ENCODE peak calls at places on chromosomes 7 and 10, in five cellular contexts. X is HepG2, P is GM12878, U is H1, R is K562. Z is an unnamed sample. For H3K36me3, the result is how much of the 10 kb centered on the place peaks cover.

GRCh38 chr7:105675873-105676484 is 94.7 kb upstream of the EFCAB10 start:
- DNase-seq in X (no peak), R (no peak), P (no peak), U (no peak), Z (no peak)

GRCh38 chr10:130022501-130023299 is 58.6 kb upstream of the EBF3 start:
- DNase-seq in X (no peak), U (no peak), P (no peak), R (no peak), Z (no peak)

GRCh38 chr7:85068796-85069195 is 118.1 kb downstream of the SEMA3D start:
- DNase-seq in X (no peak), U (no peak), P (no peak), R (no peak), Z (no peak)

GRCh38 chr10:69632516-69633199 is 2.6 kb downstream of the FAM241B start:
- DNase-seq in X (no peak), R (no peak), P (no peak), U (no peak), Z (no peak)

GRCh38 chr10:102540023-102540422 is 36.3 kb downstream of the SUFU start:
- DNase-seq in U (no peak), R (peak), P (no peak), X (peak), Z (peak)

GRCh38 chr10:110141185-110141584 is 66.2 kb upstream of the MXI1 start:
- DNase-seq in R (no peak), P (no peak), X (no peak), U (no peak), Z (no peak)

GRCh38 chr7:6015917-6016652 is 7.0 kb downstream of the AIMP2 start:
- DNase-seq in P (no peak), R (no peak), U (no peak), X (no peak), Z (no peak)

GRCh38 chr7:26603631-26604030 is 260.8 kb downstream of the SKAP2 start:
- DNase-seq in P (no peak), U (peak), R (no peak), X (no peak), Z (peak)

GRCh38 chr7:68729361-68729760 is 868.9 kb upstream of the AUTS2 start:
- DNase-seq in P (no peak), X (no peak), R (no peak), U (no peak), Z (no peak)

GRCh38 chr7:101237206-101238067 is at the start of gene CLDN15:
- DNase-seq in X (peak), U (no peak), R (no peak), P (no peak), Z (no peak)

GRCh38 chr7:85010306-85010705 is 176.6 kb downstream of the SEMA3D start:
- DNase-seq in P (no peak), U (no peak), R (no peak), X (no peak), Z (no peak)

GRCh38 chr10:112115781-112116385 is 67.7 kb downstream of the GPAM start:
- DNase-seq in X (peak), U (peak), P (no peak), R (peak), Z (peak)

GRCh38 chr7:75963383-75963995 is 30.9 kb downstream of the TMEM120A start:
- DNase-seq in U (no peak), X (no peak), R (no peak), P (no peak), Z (no peak)

GRCh38 chr10:61765176-61766087 is 102.7 kb downstream of the CABCOCO1 start:
- DNase-seq in U (no peak), P (no peak), X (no peak), R (peak), Z (no peak)

GRCh38 chr10:124722812-124723783 is 21.1 kb downstream of the FAM53B start:
- DNase-seq in R (no peak), P (peak), U (no peak), X (no peak), Z (no peak)

GRCh38 chr10:11178606-11179221 is 161.0 kb downstream of the CELF2 start:
- DNase-seq in U (no peak), R (peak), X (no peak), P (peak), Z (no peak)

GRCh38 chr7:99173787-99174186 is 29.9 kb upstream of the SMURF1 start:
- DNase-seq in R (no peak), X (peak), U (no peak), P (no peak), Z (no peak)

GRCh38 chr7:17010637-17011300 is 129.0 kb upstream of the AGR3 start:
- DNase-seq in R (no peak), X (no peak), P (no peak), U (no peak), Z (no peak)

GRCh38 chr7:159125104-159125943 is 19.3 kb downstream of the VIPR2 start:
- DNase-seq in X (no peak), U (no peak), R (no peak), P (no peak), Z (no peak)

GRCh38 chr10:106708521-106708920 is 456.0 kb downstream of the SORCS1 start:
- DNase-seq in P (no peak), R (no peak), X (no peak), U (peak), Z (no peak)

GRCh38 chr7:4612939-4613841 is 68.9 kb upstream of the FOXK1 start:
- DNase-seq in U (no peak), R (no peak), X (no peak), P (no peak), Z (no peak)

GRCh38 chr7:135147899-135148721 is at the start of gene TMEM140:
- DNase-seq in P (peak), X (peak), U (no peak), R (no peak), Z (no peak)

GRCh38 chr10:132799856-132800255 is 13.9 kb upstream of the NKX6-2 start:
- DNase-seq in X (no peak), P (no peak), U (no peak), R (no peak), Z (no peak)

GRCh38 chr10:77179015-77179695 is 458.5 kb downstream of the KCNMA1 start:
- DNase-seq in X (no peak), R (no peak), P (no peak), U (no peak), Z (no peak)

GRCh38 chr7:102042016-102042656 is 224.7 kb downstream of the CUX1 start:
- DNase-seq in X (peak), P (no peak), U (no peak), R (no peak), Z (peak)

GRCh38 chr10:49613160-49613881 is 516 bp upstream of the CHAT start:
- DNase-seq in X (no peak), R (no peak), P (no peak), U (no peak), Z (no peak)

GRCh38 chr10:86402283-86402931 is 35.8 kb upstream of the GRID1 start:
- DNase-seq in P (no peak), R (no peak), U (no peak), X (peak), Z (no peak)

GRCh38 chr7:65463184-65463583 is 89.5 kb downstream of the ZNF92 start:
- DNase-seq in R (no peak), U (no peak), P (no peak), X (no peak), Z (no peak)
- TF ChIP-seq ATF3 in R (no peak), U (no peak), P (no peak), X (no peak), Z (no peak)

DNA sequence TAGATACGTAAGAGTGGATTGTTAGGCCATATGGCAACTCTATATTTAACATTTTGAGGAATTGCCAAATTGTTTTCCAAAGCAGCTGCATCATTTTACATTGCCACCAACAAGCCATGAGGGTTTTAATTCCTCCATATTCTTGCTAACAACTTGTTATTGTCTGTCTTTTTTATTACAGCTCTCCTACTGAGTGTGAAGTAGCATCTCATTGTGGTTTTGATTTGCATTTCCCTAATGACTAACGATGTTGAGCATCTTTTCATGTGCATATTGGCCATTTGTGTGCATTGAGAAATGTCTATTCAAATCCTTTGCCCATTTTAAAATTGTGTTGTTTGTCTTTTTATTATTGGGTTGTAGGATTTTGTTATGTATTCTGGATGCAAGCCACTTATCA is 94.9 kb downstream of the CARD11 start:
- DNase-seq in R (no peak), P (no peak), U (no peak), X (no peak), Z (no peak)
- H3K36me3 ChIP-seq in R (under half), P (under half), U (under half), X (under half), Z (under half)

DNA sequence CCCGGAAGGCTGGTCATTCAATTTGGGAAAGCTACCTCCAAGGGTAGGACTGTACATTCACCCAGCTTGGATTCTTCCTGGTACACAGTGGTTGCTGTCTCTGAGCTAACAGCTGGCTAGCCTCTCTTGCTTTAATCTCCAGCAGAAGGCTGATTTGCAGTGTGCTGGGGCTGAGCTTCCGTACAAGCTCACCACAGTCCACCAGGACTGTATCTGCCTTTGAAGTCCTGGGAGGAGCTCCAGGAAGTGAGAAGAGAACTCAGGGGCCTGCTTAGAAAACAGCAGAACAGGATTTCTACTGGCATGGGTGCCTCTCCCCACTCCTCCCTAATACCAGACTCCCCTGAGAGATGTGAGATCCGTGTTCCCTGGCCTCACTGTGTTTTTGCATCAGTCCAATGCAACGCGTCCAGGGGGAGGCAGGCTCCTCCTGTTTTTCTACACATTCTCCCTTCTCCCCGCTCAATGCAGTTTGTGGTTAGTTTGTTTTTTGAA is 6.6 kb downstream of the AFAP1L2 start:
- DNase-seq in X (no peak), R (no peak), P (no peak), U (no peak), Z (no peak)
- TF ChIP-seq JUND in X (no peak), R (no peak), P (no peak), U (no peak), Z (no peak)

GRCh38 chr10:46549171-46550075 is 7.0 kb downstream of the GPRIN2 start:
- DNase-seq in U (no peak), X (no peak), P (no peak), R (no peak), Z (no peak)
- TF ChIP-seq ATF3 in U (no peak), X (no peak), P (no peak), R (no peak), Z (no peak)

DNA sequence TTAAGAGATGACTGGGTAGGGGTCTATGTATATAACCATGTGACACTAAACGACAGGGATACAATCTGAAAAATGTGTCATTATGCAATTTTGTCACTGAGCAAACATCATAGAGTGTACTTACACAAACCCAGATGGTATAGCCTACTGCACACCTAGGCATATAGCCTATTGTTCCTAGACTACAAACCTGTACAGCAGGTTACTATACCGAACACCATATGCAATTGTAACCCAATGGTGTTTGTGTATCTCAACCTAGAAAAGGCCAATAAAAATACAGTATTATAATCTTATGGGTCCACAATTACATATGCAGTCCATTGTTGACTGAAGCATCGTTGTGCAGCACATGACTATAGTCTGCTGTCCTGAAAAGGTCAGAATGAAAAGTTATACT is 22.9 kb downstream of the STRIP2 start:
- DNase-seq in P (no peak), X (no peak), U (no peak), R (no peak), Z (no peak)
- H3K36me3 ChIP-seq in P (under half), X (under half), U (under half), R (half or more), Z (under half)

GRCh38 chr7:149832332-149833041 is 5.7 kb upstream of the ZNF862 start:
- DNase-seq in P (no peak), R (no peak), X (no peak), U (no peak), Z (no peak)
- TF ChIP-seq JUND in P (no peak), R (no peak), X (no peak), U (no peak), Z (no peak)

DNA sequence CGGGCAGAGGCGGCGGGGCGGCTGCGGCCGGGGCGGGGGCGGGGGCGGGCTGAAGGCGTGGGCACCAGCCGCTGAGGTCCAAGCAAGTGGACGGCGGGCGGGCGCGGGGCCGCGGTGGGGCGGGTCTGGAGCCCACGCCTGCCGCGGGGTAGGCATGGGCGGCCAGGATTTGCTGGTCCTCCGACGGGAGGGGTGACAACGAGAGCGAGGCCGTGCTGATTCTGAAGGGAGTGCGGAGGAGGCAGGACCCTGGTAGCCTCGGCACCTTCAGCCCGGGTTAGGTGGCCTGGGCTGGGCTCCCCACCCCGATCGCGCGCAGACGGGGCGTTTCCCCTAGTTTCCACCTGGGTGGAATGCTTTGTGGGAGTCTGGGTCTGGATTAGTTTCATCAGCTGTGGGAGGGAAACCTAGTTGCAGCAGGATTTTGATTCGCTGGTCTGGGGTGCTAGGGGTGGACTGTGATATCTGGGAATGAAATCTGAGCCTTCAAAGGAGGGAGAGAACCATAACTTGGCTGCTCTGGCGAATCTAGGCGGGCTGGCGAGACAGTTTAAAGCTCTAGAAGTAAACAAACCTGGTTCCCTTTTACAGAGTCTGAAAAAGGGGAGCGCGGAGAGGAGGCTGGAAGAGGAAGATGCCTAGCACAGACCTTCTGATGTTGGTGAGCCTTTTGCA is 609 bp downstream of the SGPL1 start:
- DNase-seq in X (peak), P (no peak), R (no peak), U (no peak), Z (peak)
- TF ChIP-seq ATF3 in X (no peak), P (no peak), R (no peak), U (no peak), Z (no peak)

DNA sequence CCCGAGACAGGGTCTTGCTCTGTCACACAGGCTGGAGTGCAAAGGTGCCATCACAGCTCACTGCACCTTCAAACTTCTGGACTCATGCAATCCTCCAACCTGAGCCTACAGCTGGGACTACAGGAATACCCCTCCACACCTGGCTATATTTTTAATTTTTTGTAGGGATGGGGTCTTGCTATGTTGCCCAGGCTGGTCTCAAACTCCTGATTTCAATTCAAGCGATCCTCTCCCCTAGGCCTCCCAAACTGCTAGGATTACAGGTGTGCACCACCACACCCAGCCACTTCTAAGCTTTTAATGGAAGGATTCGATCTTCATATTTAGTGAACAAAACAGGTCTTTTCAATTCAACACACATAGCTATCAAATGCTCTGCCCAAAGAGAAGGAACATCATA is 29.7 kb downstream of the FZD9 start:
- DNase-seq in P (no peak), R (no peak), X (no peak), U (no peak), Z (no peak)
- H3K36me3 ChIP-seq in P (half or more), R (half or more), X (half or more), U (half or more), Z (half or more)

GRCh38 chr10:82861889-82862288 is 986.9 kb downstream of the NRG3 start:
- DNase-seq in P (no peak), R (no peak), X (no peak), U (no peak), Z (no peak)
- TF ChIP-seq JUND in P (no peak), R (no peak), X (no peak), U (no peak), Z (no peak)